ENCODE peak calls at places on chromosome 7, in nine cellular contexts. One of them, this sample, is unnamed.

GRCh38 chr7:106022193-106022821 is 59.2 kb downstream of the CDHR3 start:
- DNase-seq in AG08396: no peak
- DNase-seq in ecto neural progenitor cell: no peak
- DNase-seq in activated CD8-positive, alpha-beta T cell treated with anti-CD3 and anti-CD28 coated beads for 36 hours: peak; percentile 84
- DNase-seq in ascending aorta: no peak
- DNase-seq in activated T-cell treated with anti-CD3 and anti-CD28 coated beads, Interleukin-2, amount 50 U/mL, for 72 hours: peak; percentile 88
- DNase-seq in activated T-helper 1 cell treated with anti-CD3 and anti-CD28 coated beads, Interleukin-12 subunit alpha, Interleukin-12 subunit beta, Interleukin-2, Interleukin-4 antibody, amounts not matched to agents 30 ng/mL and 10 ng/mL and 1 ng/mL, durations not matched to agents 14 hours and 24 hours and 36 hours: peak; percentile 56
- DNase-seq in T-cell: peak; percentile 73
- DNase-seq in adrenal gland: no peak
- DNase-seq in this sample: no peak

GRCh38 chr7:29375641-29376562 is 181.3 kb downstream of the CHN2 start:
- DNase-seq in ascending aorta: no peak
- DNase-seq in activated T-helper 1 cell treated with anti-CD3 and anti-CD28 coated beads, Interleukin-12 subunit alpha, Interleukin-12 subunit beta, Interleukin-2, Interleukin-4 antibody, amounts not matched to agents 30 ng/mL and 10 ng/mL and 1 ng/mL, durations not matched to agents 14 hours and 24 hours and 36 hours: no peak
- DNase-seq in activated CD8-positive, alpha-beta T cell treated with anti-CD3 and anti-CD28 coated beads for 36 hours: no peak
- DNase-seq in AG08396: no peak
- DNase-seq in T-cell: no peak
- DNase-seq in adrenal gland: no peak
- DNase-seq in activated T-cell treated with anti-CD3 and anti-CD28 coated beads, Interleukin-2, amount 50 U/mL, for 72 hours: no peak
- DNase-seq in ecto neural progenitor cell: peak; percentile 14
- DNase-seq in this sample: no peak

GRCh38 chr7:54833021-54833467 is 74.0 kb upstream of the SEC61G start:
- DNase-seq in AG08396: no peak
- DNase-seq in T-cell: no peak
- DNase-seq in activated CD8-positive, alpha-beta T cell treated with anti-CD3 and anti-CD28 coated beads for 36 hours: no peak
- DNase-seq in ecto neural progenitor cell: no peak
- DNase-seq in activated T-cell treated with anti-CD3 and anti-CD28 coated beads, Interleukin-2, amount 50 U/mL, for 72 hours: no peak
- DNase-seq in activated T-helper 1 cell treated with anti-CD3 and anti-CD28 coated beads, Interleukin-12 subunit alpha, Interleukin-12 subunit beta, Interleukin-2, Interleukin-4 antibody, amounts not matched to agents 30 ng/mL and 10 ng/mL and 1 ng/mL, durations not matched to agents 14 hours and 24 hours and 36 hours: no peak
- DNase-seq in adrenal gland: no peak
- DNase-seq in ascending aorta: no peak
- DNase-seq in this sample: no peak

GRCh38 chr7:151428393-151429231 is 11.3 kb downstream of the CRYGN start:
- DNase-seq in activated T-helper 1 cell treated with anti-CD3 and anti-CD28 coated beads, Interleukin-12 subunit alpha, Interleukin-12 subunit beta, Interleukin-2, Interleukin-4 antibody, amounts not matched to agents 30 ng/mL and 10 ng/mL and 1 ng/mL, durations not matched to agents 14 hours and 24 hours and 36 hours: no peak
- DNase-seq in activated T-cell treated with anti-CD3 and anti-CD28 coated beads, Interleukin-2, amount 50 U/mL, for 72 hours: no peak
- DNase-seq in activated CD8-positive, alpha-beta T cell treated with anti-CD3 and anti-CD28 coated beads for 36 hours: no peak
- DNase-seq in ecto neural progenitor cell: peak; percentile 77
- DNase-seq in ascending aorta: no peak
- DNase-seq in adrenal gland: no peak
- DNase-seq in T-cell: no peak
- DNase-seq in AG08396: no peak
- DNase-seq in this sample: no peak

GRCh38 chr7:91659096-91659495 is 221.4 kb downstream of the MTERF1 start:
- DNase-seq in activated CD8-positive, alpha-beta T cell treated with anti-CD3 and anti-CD28 coated beads for 36 hours: no peak
- DNase-seq in ascending aorta: no peak
- DNase-seq in activated T-helper 1 cell treated with anti-CD3 and anti-CD28 coated beads, Interleukin-12 subunit alpha, Interleukin-12 subunit beta, Interleukin-2, Interleukin-4 antibody, amounts not matched to agents 30 ng/mL and 10 ng/mL and 1 ng/mL, durations not matched to agents 14 hours and 24 hours and 36 hours: no peak
- DNase-seq in adrenal gland: no peak
- DNase-seq in ecto neural progenitor cell: no peak
- DNase-seq in T-cell: no peak
- DNase-seq in activated T-cell treated with anti-CD3 and anti-CD28 coated beads, Interleukin-2, amount 50 U/mL, for 72 hours: no peak
- DNase-seq in AG08396: no peak
- DNase-seq in this sample: no peak

GRCh38 chr7:112510032-112510742 is 29.4 kb downstream of the LSMEM1 start:
- DNase-seq in T-cell: no peak
- DNase-seq in activated T-cell treated with anti-CD3 and anti-CD28 coated beads, Interleukin-2, amount 50 U/mL, for 72 hours: peak; percentile 45
- DNase-seq in activated T-helper 1 cell treated with anti-CD3 and anti-CD28 coated beads, Interleukin-12 subunit alpha, Interleukin-12 subunit beta, Interleukin-2, Interleukin-4 antibody, amounts not matched to agents 30 ng/mL and 10 ng/mL and 1 ng/mL, durations not matched to agents 14 hours and 24 hours and 36 hours: no peak
- DNase-seq in ecto neural progenitor cell: no peak
- DNase-seq in ascending aorta: no peak
- DNase-seq in activated CD8-positive, alpha-beta T cell treated with anti-CD3 and anti-CD28 coated beads for 36 hours: peak; percentile 19
- DNase-seq in adrenal gland: no peak
- DNase-seq in AG08396: peak; percentile 59
- DNase-seq in this sample: no peak

GRCh38 chr7:1742555-1743303 is 72.7 kb downstream of the ELFN1 start:
- DNase-seq in AG08396: peak; percentile 68
- DNase-seq in T-cell: peak; percentile 46
- DNase-seq in adrenal gland: peak; percentile 45
- DNase-seq in activated CD8-positive, alpha-beta T cell treated with anti-CD3 and anti-CD28 coated beads for 36 hours: peak; percentile 63
- DNase-seq in activated T-helper 1 cell treated with anti-CD3 and anti-CD28 coated beads, Interleukin-12 subunit alpha, Interleukin-12 subunit beta, Interleukin-2, Interleukin-4 antibody, amounts not matched to agents 30 ng/mL and 10 ng/mL and 1 ng/mL, durations not matched to agents 14 hours and 24 hours and 36 hours: no peak
- DNase-seq in activated T-cell treated with anti-CD3 and anti-CD28 coated beads, Interleukin-2, amount 50 U/mL, for 72 hours: peak; percentile 13
- DNase-seq in ecto neural progenitor cell: no peak
- DNase-seq in ascending aorta: no peak
- DNase-seq in this sample: peak; percentile 54

GRCh38 chr7:129898502-129899160 is 54.1 kb downstream of the UBE2H start:
- DNase-seq in AG08396: no peak
- DNase-seq in activated T-cell treated with anti-CD3 and anti-CD28 coated beads, Interleukin-2, amount 50 U/mL, for 72 hours: no peak
- DNase-seq in T-cell: no peak
- DNase-seq in ecto neural progenitor cell: no peak
- DNase-seq in ascending aorta: no peak
- DNase-seq in activated CD8-positive, alpha-beta T cell treated with anti-CD3 and anti-CD28 coated beads for 36 hours: no peak
- DNase-seq in adrenal gland: no peak
- DNase-seq in activated T-helper 1 cell treated with anti-CD3 and anti-CD28 coated beads, Interleukin-12 subunit alpha, Interleukin-12 subunit beta, Interleukin-2, Interleukin-4 antibody, amounts not matched to agents 30 ng/mL and 10 ng/mL and 1 ng/mL, durations not matched to agents 14 hours and 24 hours and 36 hours: no peak
- DNase-seq in this sample: no peak

GRCh38 chr7:2717293-2717904 is 29.4 kb downstream of the AMZ1 start:
- DNase-seq in adrenal gland: no peak
- DNase-seq in activated T-helper 1 cell treated with anti-CD3 and anti-CD28 coated beads, Interleukin-12 subunit alpha, Interleukin-12 subunit beta, Interleukin-2, Interleukin-4 antibody, amounts not matched to agents 30 ng/mL and 10 ng/mL and 1 ng/mL, durations not matched to agents 14 hours and 24 hours and 36 hours: no peak
- DNase-seq in AG08396: peak; percentile 62
- DNase-seq in ascending aorta: no peak
- DNase-seq in activated T-cell treated with anti-CD3 and anti-CD28 coated beads, Interleukin-2, amount 50 U/mL, for 72 hours: no peak
- DNase-seq in T-cell: peak; percentile 30
- DNase-seq in activated CD8-positive, alpha-beta T cell treated with anti-CD3 and anti-CD28 coated beads for 36 hours: peak; percentile 55
- DNase-seq in ecto neural progenitor cell: no peak
- DNase-seq in this sample: no peak

GRCh38 chr7:45092100-45092930 is 3.5 kb upstream of the NACAD start:
- DNase-seq in activated CD8-positive, alpha-beta T cell treated with anti-CD3 and anti-CD28 coated beads for 36 hours: no peak
- DNase-seq in ascending aorta: no peak
- DNase-seq in T-cell: no peak
- DNase-seq in AG08396: peak; percentile 56
- DNase-seq in ecto neural progenitor cell: no peak
- DNase-seq in activated T-helper 1 cell treated with anti-CD3 and anti-CD28 coated beads, Interleukin-12 subunit alpha, Interleukin-12 subunit beta, Interleukin-2, Interleukin-4 antibody, amounts not matched to agents 30 ng/mL and 10 ng/mL and 1 ng/mL, durations not matched to agents 14 hours and 24 hours and 36 hours: no peak
- DNase-seq in adrenal gland: no peak
- DNase-seq in activated T-cell treated with anti-CD3 and anti-CD28 coated beads, Interleukin-2, amount 50 U/mL, for 72 hours: no peak
- DNase-seq in this sample: no peak

GRCh38 chr7:38393874-38394273 is 120.4 kb upstream of the TARP start:
- DNase-seq in activated CD8-positive, alpha-beta T cell treated with anti-CD3 and anti-CD28 coated beads for 36 hours: no peak
- DNase-seq in adrenal gland: no peak
- DNase-seq in T-cell: no peak
- DNase-seq in activated T-helper 1 cell treated with anti-CD3 and anti-CD28 coated beads, Interleukin-12 subunit alpha, Interleukin-12 subunit beta, Interleukin-2, Interleukin-4 antibody, amounts not matched to agents 30 ng/mL and 10 ng/mL and 1 ng/mL, durations not matched to agents 14 hours and 24 hours and 36 hours: no peak
- DNase-seq in activated T-cell treated with anti-CD3 and anti-CD28 coated beads, Interleukin-2, amount 50 U/mL, for 72 hours: no peak
- DNase-seq in ascending aorta: no peak
- DNase-seq in AG08396: no peak
- DNase-seq in ecto neural progenitor cell: no peak
- DNase-seq in this sample: no peak

GRCh38 chr7:158583143-158583542 is 4.5 kb downstream of the PTPRN2 start:
- DNase-seq in ecto neural progenitor cell: no peak
- DNase-seq in ascending aorta: no peak
- DNase-seq in activated T-cell treated with anti-CD3 and anti-CD28 coated beads, Interleukin-2, amount 50 U/mL, for 72 hours: no peak
- DNase-seq in AG08396: no peak
- DNase-seq in activated CD8-positive, alpha-beta T cell treated with anti-CD3 and anti-CD28 coated beads for 36 hours: no peak
- DNase-seq in activated T-helper 1 cell treated with anti-CD3 and anti-CD28 coated beads, Interleukin-12 subunit alpha, Interleukin-12 subunit beta, Interleukin-2, Interleukin-4 antibody, amounts not matched to agents 30 ng/mL and 10 ng/mL and 1 ng/mL, durations not matched to agents 14 hours and 24 hours and 36 hours: no peak
- DNase-seq in T-cell: no peak
- DNase-seq in adrenal gland: no peak
- DNase-seq in this sample: no peak

GRCh38 chr7:101743241-101743994 is 74.0 kb upstream of the CUX1 start:
- DNase-seq in T-cell: peak; percentile 66
- DNase-seq in activated CD8-positive, alpha-beta T cell treated with anti-CD3 and anti-CD28 coated beads for 36 hours: peak; percentile 76
- DNase-seq in ecto neural progenitor cell: peak; percentile 80
- DNase-seq in adrenal gland: peak; percentile 29
- DNase-seq in AG08396: peak; percentile 81
- DNase-seq in ascending aorta: peak; percentile 66
- DNase-seq in activated T-cell treated with anti-CD3 and anti-CD28 coated beads, Interleukin-2, amount 50 U/mL, for 72 hours: peak; percentile 69
- DNase-seq in activated T-helper 1 cell treated with anti-CD3 and anti-CD28 coated beads, Interleukin-12 subunit alpha, Interleukin-12 subunit beta, Interleukin-2, Interleukin-4 antibody, amounts not matched to agents 30 ng/mL and 10 ng/mL and 1 ng/mL, durations not matched to agents 14 hours and 24 hours and 36 hours: peak; percentile 61
- DNase-seq in this sample: peak; percentile 74

GRCh38 chr7:30303312-30304039 is 19.1 kb downstream of the ZNRF2 start:
- DNase-seq in activated T-helper 1 cell treated with anti-CD3 and anti-CD28 coated beads, Interleukin-12 subunit alpha, Interleukin-12 subunit beta, Interleukin-2, Interleukin-4 antibody, amounts not matched to agents 30 ng/mL and 10 ng/mL and 1 ng/mL, durations not matched to agents 14 hours and 24 hours and 36 hours: no peak
- DNase-seq in activated CD8-positive, alpha-beta T cell treated with anti-CD3 and anti-CD28 coated beads for 36 hours: no peak
- DNase-seq in AG08396: no peak
- DNase-seq in activated T-cell treated with anti-CD3 and anti-CD28 coated beads, Interleukin-2, amount 50 U/mL, for 72 hours: no peak
- DNase-seq in ecto neural progenitor cell: no peak
- DNase-seq in T-cell: no peak
- DNase-seq in ascending aorta: no peak
- DNase-seq in adrenal gland: no peak
- DNase-seq in this sample: no peak

GRCh38 chr7:123635551-123636359 is 19.9 kb upstream of the LMOD2 start:
- DNase-seq in activated CD8-positive, alpha-beta T cell treated with anti-CD3 and anti-CD28 coated beads for 36 hours: no peak
- DNase-seq in AG08396: peak; percentile 25
- DNase-seq in adrenal gland: no peak
- DNase-seq in ascending aorta: no peak
- DNase-seq in T-cell: no peak
- DNase-seq in activated T-cell treated with anti-CD3 and anti-CD28 coated beads, Interleukin-2, amount 50 U/mL, for 72 hours: no peak
- DNase-seq in ecto neural progenitor cell: no peak
- DNase-seq in activated T-helper 1 cell treated with anti-CD3 and anti-CD28 coated beads, Interleukin-12 subunit alpha, Interleukin-12 subunit beta, Interleukin-2, Interleukin-4 antibody, amounts not matched to agents 30 ng/mL and 10 ng/mL and 1 ng/mL, durations not matched to agents 14 hours and 24 hours and 36 hours: no peak
- DNase-seq in this sample: no peak

GRCh38 chr7:20114463-20114862 is 102.7 kb downstream of the MACC1 start:
- DNase-seq in activated T-cell treated with anti-CD3 and anti-CD28 coated beads, Interleukin-2, amount 50 U/mL, for 72 hours: no peak
- DNase-seq in adrenal gland: no peak
- DNase-seq in activated CD8-positive, alpha-beta T cell treated with anti-CD3 and anti-CD28 coated beads for 36 hours: peak; percentile 5
- DNase-seq in ascending aorta: no peak
- DNase-seq in AG08396: no peak
- DNase-seq in activated T-helper 1 cell treated with anti-CD3 and anti-CD28 coated beads, Interleukin-12 subunit alpha, Interleukin-12 subunit beta, Interleukin-2, Interleukin-4 antibody, amounts not matched to agents 30 ng/mL and 10 ng/mL and 1 ng/mL, durations not matched to agents 14 hours and 24 hours and 36 hours: no peak
- DNase-seq in T-cell: no peak
- DNase-seq in ecto neural progenitor cell: no peak
- DNase-seq in this sample: no peak

GRCh38 chr7:31091926-31092325 is 39.8 kb downstream of the ADCYAP1R1 start:
- DNase-seq in ecto neural progenitor cell: no peak
- DNase-seq in AG08396: no peak
- DNase-seq in activated T-cell treated with anti-CD3 and anti-CD28 coated beads, Interleukin-2, amount 50 U/mL, for 72 hours: no peak
- DNase-seq in activated CD8-positive, alpha-beta T cell treated with anti-CD3 and anti-CD28 coated beads for 36 hours: no peak
- DNase-seq in ascending aorta: no peak
- DNase-seq in adrenal gland: no peak
- DNase-seq in T-cell: no peak
- DNase-seq in activated T-helper 1 cell treated with anti-CD3 and anti-CD28 coated beads, Interleukin-12 subunit alpha, Interleukin-12 subunit beta, Interleukin-2, Interleukin-4 antibody, amounts not matched to agents 30 ng/mL and 10 ng/mL and 1 ng/mL, durations not matched to agents 14 hours and 24 hours and 36 hours: no peak
- DNase-seq in this sample: no peak

GRCh38 chr7:28722684-28723083 is 235.4 kb downstream of the TRIL start:
- DNase-seq in AG08396: no peak
- DNase-seq in ecto neural progenitor cell: no peak
- DNase-seq in ascending aorta: no peak
- DNase-seq in adrenal gland: no peak
- DNase-seq in activated T-cell treated with anti-CD3 and anti-CD28 coated beads, Interleukin-2, amount 50 U/mL, for 72 hours: no peak
- DNase-seq in activated T-helper 1 cell treated with anti-CD3 and anti-CD28 coated beads, Interleukin-12 subunit alpha, Interleukin-12 subunit beta, Interleukin-2, Interleukin-4 antibody, amounts not matched to agents 30 ng/mL and 10 ng/mL and 1 ng/mL, durations not matched to agents 14 hours and 24 hours and 36 hours: no peak
- DNase-seq in activated CD8-positive, alpha-beta T cell treated with anti-CD3 and anti-CD28 coated beads for 36 hours: no peak
- DNase-seq in T-cell: no peak
- DNase-seq in this sample: no peak

GRCh38 chr7:44539669-44540516 is 1.2 kb downstream of the NPC1L1 start:
- DNase-seq in activated T-helper 1 cell treated with anti-CD3 and anti-CD28 coated beads, Interleukin-12 subunit alpha, Interleukin-12 subunit beta, Interleukin-2, Interleukin-4 antibody, amounts not matched to agents 30 ng/mL and 10 ng/mL and 1 ng/mL, durations not matched to agents 14 hours and 24 hours and 36 hours: no peak
- DNase-seq in ascending aorta: no peak
- DNase-seq in activated CD8-positive, alpha-beta T cell treated with anti-CD3 and anti-CD28 coated beads for 36 hours: no peak
- DNase-seq in ecto neural progenitor cell: peak; percentile 40
- DNase-seq in activated T-cell treated with anti-CD3 and anti-CD28 coated beads, Interleukin-2, amount 50 U/mL, for 72 hours: no peak
- DNase-seq in adrenal gland: no peak
- DNase-seq in AG08396: no peak
- DNase-seq in T-cell: no peak
- DNase-seq in this sample: no peak

GRCh38 chr7:11332186-11332864 is 358.7 kb downstream of the PHF14 start:
- DNase-seq in adrenal gland: no peak
- DNase-seq in ecto neural progenitor cell: no peak
- DNase-seq in activated CD8-positive, alpha-beta T cell treated with anti-CD3 and anti-CD28 coated beads for 36 hours: peak; percentile 26
- DNase-seq in ascending aorta: no peak
- DNase-seq in activated T-cell treated with anti-CD3 and anti-CD28 coated beads, Interleukin-2, amount 50 U/mL, for 72 hours: peak; percentile 29
- DNase-seq in AG08396: no peak
- DNase-seq in activated T-helper 1 cell treated with anti-CD3 and anti-CD28 coated beads, Interleukin-12 subunit alpha, Interleukin-12 subunit beta, Interleukin-2, Interleukin-4 antibody, amounts not matched to agents 30 ng/mL and 10 ng/mL and 1 ng/mL, durations not matched to agents 14 hours and 24 hours and 36 hours: no peak
- DNase-seq in T-cell: no peak
- DNase-seq in this sample: no peak

GRCh38 chr7:137956591-137956990 is 45.3 kb downstream of the CREB3L2 start:
- DNase-seq in ascending aorta: no peak
- DNase-seq in activated T-cell treated with anti-CD3 and anti-CD28 coated beads, Interleukin-2, amount 50 U/mL, for 72 hours: no peak
- DNase-seq in activated CD8-positive, alpha-beta T cell treated with anti-CD3 and anti-CD28 coated beads for 36 hours: no peak
- DNase-seq in T-cell: no peak
- DNase-seq in activated T-helper 1 cell treated with anti-CD3 and anti-CD28 coated beads, Interleukin-12 subunit alpha, Interleukin-12 subunit beta, Interleukin-2, Interleukin-4 antibody, amounts not matched to agents 30 ng/mL and 10 ng/mL and 1 ng/mL, durations not matched to agents 14 hours and 24 hours and 36 hours: no peak
- DNase-seq in adrenal gland: no peak
- DNase-seq in AG08396: no peak
- DNase-seq in ecto neural progenitor cell: no peak
- DNase-seq in this sample: no peak

GRCh38 chr7:100176096-100176835 is 915 bp downstream of the GPC2 start:
- DNase-seq in ecto neural progenitor cell: no peak
- DNase-seq in activated CD8-positive, alpha-beta T cell treated with anti-CD3 and anti-CD28 coated beads for 36 hours: no peak
- DNase-seq in activated T-helper 1 cell treated with anti-CD3 and anti-CD28 coated beads, Interleukin-12 subunit alpha, Interleukin-12 subunit beta, Interleukin-2, Interleukin-4 antibody, amounts not matched to agents 30 ng/mL and 10 ng/mL and 1 ng/mL, durations not matched to agents 14 hours and 24 hours and 36 hours: no peak
- DNase-seq in activated T-cell treated with anti-CD3 and anti-CD28 coated beads, Interleukin-2, amount 50 U/mL, for 72 hours: no peak
- DNase-seq in T-cell: no peak
- DNase-seq in AG08396: no peak
- DNase-seq in ascending aorta: no peak
- DNase-seq in adrenal gland: no peak
- DNase-seq in this sample: no peak

GRCh38 chr7:44065431-44066110 is at the start of gene PGAM2:
- DNase-seq in adrenal gland: no peak
- DNase-seq in T-cell: no peak
- DNase-seq in activated T-helper 1 cell treated with anti-CD3 and anti-CD28 coated beads, Interleukin-12 subunit alpha, Interleukin-12 subunit beta, Interleukin-2, Interleukin-4 antibody, amounts not matched to agents 30 ng/mL and 10 ng/mL and 1 ng/mL, durations not matched to agents 14 hours and 24 hours and 36 hours: no peak
- DNase-seq in activated CD8-positive, alpha-beta T cell treated with anti-CD3 and anti-CD28 coated beads for 36 hours: peak; percentile 35
- DNase-seq in ecto neural progenitor cell: peak; percentile 79
- DNase-seq in ascending aorta: peak; percentile 75
- DNase-seq in AG08396: no peak
- DNase-seq in activated T-cell treated with anti-CD3 and anti-CD28 coated beads, Interleukin-2, amount 50 U/mL, for 72 hours: no peak
- DNase-seq in this sample: peak; percentile 55

GRCh38 chr7:26493737-26494423 is 202.2 kb downstream of the SNX10 start:
- DNase-seq in activated T-cell treated with anti-CD3 and anti-CD28 coated beads, Interleukin-2, amount 50 U/mL, for 72 hours: no peak
- DNase-seq in activated CD8-positive, alpha-beta T cell treated with anti-CD3 and anti-CD28 coated beads for 36 hours: no peak
- DNase-seq in activated T-helper 1 cell treated with anti-CD3 and anti-CD28 coated beads, Interleukin-12 subunit alpha, Interleukin-12 subunit beta, Interleukin-2, Interleukin-4 antibody, amounts not matched to agents 30 ng/mL and 10 ng/mL and 1 ng/mL, durations not matched to agents 14 hours and 24 hours and 36 hours: no peak
- DNase-seq in ecto neural progenitor cell: no peak
- DNase-seq in adrenal gland: no peak
- DNase-seq in AG08396: no peak
- DNase-seq in T-cell: no peak
- DNase-seq in ascending aorta: no peak
- DNase-seq in this sample: no peak

GRCh38 chr7:70925411-70926115 is 206.4 kb upstream of the GALNT17 start:
- DNase-seq in ecto neural progenitor cell: peak; percentile 63
- DNase-seq in AG08396: no peak
- DNase-seq in adrenal gland: no peak
- DNase-seq in ascending aorta: no peak
- DNase-seq in activated CD8-positive, alpha-beta T cell treated with anti-CD3 and anti-CD28 coated beads for 36 hours: no peak
- DNase-seq in T-cell: no peak
- DNase-seq in activated T-helper 1 cell treated with anti-CD3 and anti-CD28 coated beads, Interleukin-12 subunit alpha, Interleukin-12 subunit beta, Interleukin-2, Interleukin-4 antibody, amounts not matched to agents 30 ng/mL and 10 ng/mL and 1 ng/mL, durations not matched to agents 14 hours and 24 hours and 36 hours: no peak
- DNase-seq in activated T-cell treated with anti-CD3 and anti-CD28 coated beads, Interleukin-2, amount 50 U/mL, for 72 hours: no peak
- DNase-seq in this sample: no peak

GRCh38 chr7:108246227-108246837 is 116.2 kb upstream of the LAMB4 start:
- DNase-seq in ecto neural progenitor cell: peak; percentile 53
- DNase-seq in activated T-helper 1 cell treated with anti-CD3 and anti-CD28 coated beads, Interleukin-12 subunit alpha, Interleukin-12 subunit beta, Interleukin-2, Interleukin-4 antibody, amounts not matched to agents 30 ng/mL and 10 ng/mL and 1 ng/mL, durations not matched to agents 14 hours and 24 hours and 36 hours: no peak
- DNase-seq in activated T-cell treated with anti-CD3 and anti-CD28 coated beads, Interleukin-2, amount 50 U/mL, for 72 hours: no peak
- DNase-seq in activated CD8-positive, alpha-beta T cell treated with anti-CD3 and anti-CD28 coated beads for 36 hours: peak; percentile 18
- DNase-seq in adrenal gland: peak; percentile 75
- DNase-seq in ascending aorta: peak; percentile 64
- DNase-seq in T-cell: no peak
- DNase-seq in AG08396: peak; percentile 76
- DNase-seq in this sample: no peak

GRCh38 chr7:140542226-140542625 is 62.9 kb upstream of the MKRN1 start:
- DNase-seq in adrenal gland: peak; percentile 51
- DNase-seq in AG08396: peak; percentile 61
- DNase-seq in ecto neural progenitor cell: no peak
- DNase-seq in ascending aorta: no peak
- DNase-seq in activated T-helper 1 cell treated with anti-CD3 and anti-CD28 coated beads, Interleukin-12 subunit alpha, Interleukin-12 subunit beta, Interleukin-2, Interleukin-4 antibody, amounts not matched to agents 30 ng/mL and 10 ng/mL and 1 ng/mL, durations not matched to agents 14 hours and 24 hours and 36 hours: no peak
- DNase-seq in activated T-cell treated with anti-CD3 and anti-CD28 coated beads, Interleukin-2, amount 50 U/mL, for 72 hours: no peak
- DNase-seq in activated CD8-positive, alpha-beta T cell treated with anti-CD3 and anti-CD28 coated beads for 36 hours: no peak
- DNase-seq in T-cell: no peak
- DNase-seq in this sample: no peak

GRCh38 chr7:24334627-24335026 is 50.6 kb downstream of the NPY start:
- DNase-seq in activated T-cell treated with anti-CD3 and anti-CD28 coated beads, Interleukin-2, amount 50 U/mL, for 72 hours: no peak
- DNase-seq in activated T-helper 1 cell treated with anti-CD3 and anti-CD28 coated beads, Interleukin-12 subunit alpha, Interleukin-12 subunit beta, Interleukin-2, Interleukin-4 antibody, amounts not matched to agents 30 ng/mL and 10 ng/mL and 1 ng/mL, durations not matched to agents 14 hours and 24 hours and 36 hours: no peak
- DNase-seq in ecto neural progenitor cell: no peak
- DNase-seq in AG08396: no peak
- DNase-seq in activated CD8-positive, alpha-beta T cell treated with anti-CD3 and anti-CD28 coated beads for 36 hours: no peak
- DNase-seq in adrenal gland: no peak
- DNase-seq in ascending aorta: no peak
- DNase-seq in T-cell: no peak
- DNase-seq in this sample: no peak

GRCh38 chr7:127437772-127438330 is 45.3 kb upstream of the ZNF800 start:
- DNase-seq in activated T-helper 1 cell treated with anti-CD3 and anti-CD28 coated beads, Interleukin-12 subunit alpha, Interleukin-12 subunit beta, Interleukin-2, Interleukin-4 antibody, amounts not matched to agents 30 ng/mL and 10 ng/mL and 1 ng/mL, durations not matched to agents 14 hours and 24 hours and 36 hours: no peak
- DNase-seq in ecto neural progenitor cell: no peak
- DNase-seq in ascending aorta: no peak
- DNase-seq in activated T-cell treated with anti-CD3 and anti-CD28 coated beads, Interleukin-2, amount 50 U/mL, for 72 hours: no peak
- DNase-seq in AG08396: peak; percentile 75
- DNase-seq in adrenal gland: no peak
- DNase-seq in activated CD8-positive, alpha-beta T cell treated with anti-CD3 and anti-CD28 coated beads for 36 hours: no peak
- DNase-seq in T-cell: no peak
- DNase-seq in this sample: no peak

GRCh38 chr7:131327049-131327625 is 539 bp upstream of the MKLN1 start:
- DNase-seq in T-cell: no peak
- DNase-seq in ecto neural progenitor cell: no peak
- DNase-seq in activated T-cell treated with anti-CD3 and anti-CD28 coated beads, Interleukin-2, amount 50 U/mL, for 72 hours: peak; percentile 16
- DNase-seq in activated CD8-positive, alpha-beta T cell treated with anti-CD3 and anti-CD28 coated beads for 36 hours: no peak
- DNase-seq in AG08396: peak; percentile 67
- DNase-seq in adrenal gland: peak; percentile 34
- DNase-seq in ascending aorta: no peak
- DNase-seq in activated T-helper 1 cell treated with anti-CD3 and anti-CD28 coated beads, Interleukin-12 subunit alpha, Interleukin-12 subunit beta, Interleukin-2, Interleukin-4 antibody, amounts not matched to agents 30 ng/mL and 10 ng/mL and 1 ng/mL, durations not matched to agents 14 hours and 24 hours and 36 hours: no peak
- DNase-seq in this sample: no peak

This sample was measured in glutamatergic neuron.